ENCODE peak calls at places on chromosome 7, in ten cellular contexts. J is NCI-H146; Q is activated CD4-positive, alpha-beta T cell treated with anti-CD3 and anti-CD28 coated beads for 48 hours; D is posterior cingulate gyrus; B is T-helper 9 cell; R is T follicular helper cell; I is BE2C; C is body of pancreas; Y is pons; A is Panc1. H is an unnamed sample.

GRCh38 chr7:1240296-1240820 is 7.7 kb downstream of the UNCX start:
- DNase-seq in I (no peak), Q (no peak), A (no peak), Y (no peak), J (no peak), R (no peak), B (no peak), C (no peak), D (no peak), H (no peak)

GRCh38 chr7:127514499-127514898 is 70.9 kb downstream of the GCC1 start:
- DNase-seq in B (no peak), I (no peak), Y (peak; percentile 83), J (peak; percentile 16), C (no peak), A (peak; percentile 41), R (no peak), Q (no peak), D (no peak), H (no peak)

GRCh38 chr7:134761206-134761786 is 18.1 kb upstream of the CALD1 start:
- DNase-seq in Y (no peak), Q (no peak), D (no peak), A (no peak), C (no peak), I (no peak), B (no peak), R (no peak), J (no peak), H (no peak)

GRCh38 chr7:50281680-50282445 is 22.7 kb upstream of the IKZF1 start:
- DNase-seq in R (no peak), Y (peak; percentile 68), I (no peak), B (no peak), J (no peak), D (no peak), C (no peak), Q (no peak), A (no peak), H (no peak)

GRCh38 chr7:27171636-27172387 is 2.3 kb downstream of the HOXA10 start:
- DNase-seq in Y (no peak), Q (peak; percentile 25), I (peak; percentile 12), R (no peak), C (peak; percentile 14), B (no peak), J (no peak), A (no peak), D (peak; percentile 6), H (no peak)

GRCh38 chr7:143901360-143901709 is 641 bp downstream of the TCAF1 start:
- DNase-seq in A (no peak), C (peak; percentile 43), R (no peak), I (peak; percentile 53), Q (no peak), D (no peak), J (no peak), Y (peak; percentile 56), B (no peak), H (no peak)

GRCh38 chr7:91239171-91239604 is 25.0 kb upstream of the FZD1 start:
- DNase-seq in Y (no peak), J (no peak), Q (no peak), R (no peak), I (no peak), D (no peak), A (no peak), C (no peak), B (no peak), H (no peak)

GRCh38 chr7:128989961-128990360 is 52.2 kb downstream of the IRF5 start:
- DNase-seq in J (no peak), Y (no peak), A (no peak), Q (no peak), D (no peak), I (no peak), C (no peak), B (no peak), R (no peak), H (no peak)

GRCh38 chr7:148290451-148291005 is 300.0 kb upstream of the C7orf33 start:
- DNase-seq in B (no peak), Q (no peak), D (no peak), R (no peak), I (no peak), Y (no peak), A (no peak), C (no peak), J (peak; percentile 11), H (no peak)

GRCh38 chr7:101124376-101125056 is 2.4 kb upstream of the SERPINE1 start:
- DNase-seq in B (no peak), R (no peak), Q (no peak), J (no peak), I (no peak), Y (peak; percentile 32), A (no peak), D (no peak), C (no peak), H (no peak)

GRCh38 chr7:816751-817671 is 15.3 kb upstream of the SUN1 start:
- DNase-seq in B (peak; percentile 16), C (no peak), D (no peak), I (peak; percentile 27), Q (peak; percentile 72), A (no peak), R (no peak), J (peak; percentile 56), Y (no peak), H (no peak)

GRCh38 chr7:91683823-91684222 is 196.7 kb downstream of the MTERF1 start:
- DNase-seq in A (no peak), B (no peak), I (no peak), Q (no peak), D (no peak), J (no peak), C (no peak), R (no peak), Y (no peak), H (no peak)

GRCh38 chr7:155356323-155357105 is 58.8 kb downstream of the INSIG1 start:
- DNase-seq in A (no peak), Q (no peak), Y (no peak), D (no peak), C (peak; percentile 39), R (no peak), I (no peak), J (peak; percentile 3), B (no peak), H (no peak)

GRCh38 chr7:152315845-152316244 is 120.0 kb downstream of the KMT2C start:
- DNase-seq in D (no peak), A (no peak), R (no peak), J (no peak), C (no peak), I (no peak), Y (no peak), Q (no peak), B (no peak), H (no peak)

GRCh38 chr7:43584200-43584586 is 1.3 kb downstream of the STK17A start:
- DNase-seq in A (peak; percentile 43), J (no peak), Q (peak; percentile 55), R (peak; percentile 27), I (no peak), D (no peak), Y (no peak), B (no peak), C (peak; percentile 55), H (no peak)

GRCh38 chr7:65800890-65801341 is 72.0 kb upstream of the VKORC1L1 start:
- DNase-seq in I (no peak), J (no peak), Y (no peak), R (no peak), A (no peak), C (no peak), Q (no peak), B (no peak), D (no peak), H (no peak)

GRCh38 chr7:98323597-98324322 is 42.3 kb downstream of the BRI3 start:
- DNase-seq in I (no peak), D (no peak), C (no peak), B (no peak), A (no peak), J (no peak), Y (no peak), Q (peak; percentile 21), R (no peak), H (no peak)

GRCh38 chr7:66380285-66380888 is 175.3 kb downstream of the TPST1 start:
- DNase-seq in C (no peak), Y (no peak), I (no peak), R (no peak), Q (no peak), J (no peak), D (no peak), A (no peak), B (no peak), H (no peak)

GRCh38 chr7:66626236-66626957 is 2.3 kb upstream of the KCTD7 start:
- DNase-seq in R (no peak), D (no peak), Q (no peak), I (no peak), C (no peak), Y (no peak), A (no peak), B (no peak), J (no peak), H (no peak)

GRCh38 chr7:111741811-111742240 is 179.5 kb upstream of the IMMP2L start:
- DNase-seq in Y (peak; percentile 87), C (peak; percentile 71), I (peak; percentile 63), Q (peak; percentile 49), D (no peak), J (peak; percentile 64), B (peak; percentile 8), R (peak; percentile 4), A (no peak), H (no peak)

GRCh38 chr7:149816267-149816751 is 21.9 kb upstream of the ZNF862 start:
- DNase-seq in C (no peak), R (no peak), Q (no peak), B (no peak), I (no peak), Y (no peak), A (no peak), D (no peak), J (no peak), H (no peak)

GRCh38 chr7:138979226-138979979 is 1.8 kb downstream of the KIAA1549 start:
- DNase-seq in R (no peak), J (no peak), B (no peak), Y (no peak), C (peak; percentile 77), A (no peak), I (no peak), D (no peak), Q (peak; percentile 13), H (no peak)

GRCh38 chr7:18610331-18610948 is 114.9 kb downstream of the HDAC9 start:
- DNase-seq in B (no peak), R (no peak), C (peak; percentile 15), Y (peak; percentile 23), Q (no peak), J (peak; percentile 29), D (no peak), I (peak; percentile 37), A (peak; percentile 25), H (no peak)

GRCh38 chr7:7178906-7179305 is 3.4 kb upstream of the C1GALT1 start:
- DNase-seq in R (no peak), B (no peak), C (no peak), D (no peak), Q (no peak), I (no peak), J (no peak), Y (no peak), A (no peak), H (no peak)

GRCh38 chr7:47078241-47078640 is 503.7 kb downstream of the TNS3 start:
- DNase-seq in Q (no peak), I (no peak), C (no peak), A (no peak), D (no peak), B (no peak), Y (no peak), J (no peak), R (no peak), H (no peak)

GRCh38 chr7:68441610-68442009 is 1156.7 kb upstream of the AUTS2 start:
- DNase-seq in A (no peak), Q (no peak), Y (no peak), B (no peak), D (no peak), J (peak; percentile 20), R (no peak), I (no peak), C (no peak), H (no peak)

GRCh38 chr7:44077681-44078091 is 4.6 kb downstream of the POLM start:
- DNase-seq in R (no peak), J (no peak), A (no peak), Y (no peak), D (no peak), B (no peak), Q (no peak), C (no peak), I (no peak), H (no peak)

GRCh38 chr7:45920543-45921380 is at the start of gene IGFBP3:
- DNase-seq in D (no peak), B (no peak), Q (no peak), C (peak; percentile 62), I (peak; percentile 53), J (peak; percentile 77), A (no peak), R (no peak), Y (no peak), H (no peak)

H was measured in T-helper 17 cell.